ENCODE peak calls at places on chromosomes 2 and 18, in four cellular contexts. I, J, Z and W are unnamed samples.

GRCh38 chr2:234674781-234675201 is 177.9 kb upstream of the ARL4C start:
- DNase-seq in Z (peak; percentile 30), I (no peak), J (peak; percentile 40), W (peak; percentile 14)

GRCh38 chr2:72755647-72756423 is 70.0 kb downstream of the EXOC6B start:
- DNase-seq in I (no peak), J (peak; percentile 30), Z (no peak), W (no peak)

GRCh38 chr2:181955010-181955409 is 30.6 kb upstream of the PPP1R1C start:
- DNase-seq in Z (no peak), I (peak; percentile 86), J (no peak), W (no peak)

GRCh38 chr2:47905454-47906260 is 641 bp downstream of the FBXO11 start:
- DNase-seq in J (peak; percentile 84), I (no peak), Z (peak; percentile 89), W (no peak)

GRCh38 chr2:157627594-157628281 is 926 bp downstream of the ACVR1C start:
- DNase-seq in I (no peak), J (no peak), Z (no peak), W (no peak)

GRCh38 chr2:139814458-139814857 is 1034.3 kb upstream of the NXPH2 start:
- DNase-seq in J (no peak), Z (no peak), I (no peak), W (no peak)

GRCh38 chr2:67839668-67840067 is 223.1 kb downstream of the C1D start:
- DNase-seq in I (no peak), J (no peak), Z (no peak), W (peak; percentile 60)

GRCh38 chr2:200306969-200307811 is 697 bp downstream of the SPATS2L start:
- DNase-seq in J (peak; percentile 63), I (no peak), Z (peak; percentile 84), W (no peak)

GRCh38 chr2:74325815-74326214 is 17.4 kb downstream of the SLC4A5 start:
- DNase-seq in J (no peak), Z (no peak), I (no peak), W (no peak)

GRCh38 chr2:149597050-149598013 is 9.8 kb upstream of the MMADHC start:
- DNase-seq in Z (peak; percentile 85), J (peak; percentile 85), I (peak; percentile 54), W (no peak)

GRCh38 chr2:156333274-156333950 is 891 bp upstream of the NR4A2 start:
- DNase-seq in J (no peak), Z (no peak), I (no peak), W (no peak)

GRCh38 chr18:27298215-27298804 is 113.2 kb upstream of the CHST9 start:
- DNase-seq in Z (no peak), I (no peak), J (peak; percentile 23), W (no peak)
- TF ChIP-seq CTCF in Z (peak; percentile 76), I (no peak), J (peak; percentile 59), W (peak; percentile 3)

GRCh38 chr2:166417669-166418068 is 41.9 kb upstream of the SCN9A start:
- DNase-seq in J (peak; percentile 14), Z (no peak), I (peak; percentile 39), W (no peak)
- TF ChIP-seq CTCF in J (peak; percentile 32), Z (peak; percentile 30), I (no peak), W (no peak)

GRCh38 chr2:152419944-152420813 is 85.2 kb downstream of the FMNL2 start:
- DNase-seq in I (no peak), Z (no peak), J (no peak), W (no peak)

GRCh38 chr2:152418688-152419087 is 83.7 kb downstream of the FMNL2 start:
- DNase-seq in I (no peak), Z (no peak), J (no peak), W (peak; percentile 24)

GRCh38 chr2:152420923-152421322 is 85.9 kb downstream of the FMNL2 start:
- DNase-seq in J (no peak), I (no peak), Z (no peak), W (no peak)

GRCh38 chr2:152423684-152424083 is 88.7 kb downstream of the FMNL2 start:
- DNase-seq in I (no peak), J (no peak), Z (no peak), W (no peak)

DNA sequence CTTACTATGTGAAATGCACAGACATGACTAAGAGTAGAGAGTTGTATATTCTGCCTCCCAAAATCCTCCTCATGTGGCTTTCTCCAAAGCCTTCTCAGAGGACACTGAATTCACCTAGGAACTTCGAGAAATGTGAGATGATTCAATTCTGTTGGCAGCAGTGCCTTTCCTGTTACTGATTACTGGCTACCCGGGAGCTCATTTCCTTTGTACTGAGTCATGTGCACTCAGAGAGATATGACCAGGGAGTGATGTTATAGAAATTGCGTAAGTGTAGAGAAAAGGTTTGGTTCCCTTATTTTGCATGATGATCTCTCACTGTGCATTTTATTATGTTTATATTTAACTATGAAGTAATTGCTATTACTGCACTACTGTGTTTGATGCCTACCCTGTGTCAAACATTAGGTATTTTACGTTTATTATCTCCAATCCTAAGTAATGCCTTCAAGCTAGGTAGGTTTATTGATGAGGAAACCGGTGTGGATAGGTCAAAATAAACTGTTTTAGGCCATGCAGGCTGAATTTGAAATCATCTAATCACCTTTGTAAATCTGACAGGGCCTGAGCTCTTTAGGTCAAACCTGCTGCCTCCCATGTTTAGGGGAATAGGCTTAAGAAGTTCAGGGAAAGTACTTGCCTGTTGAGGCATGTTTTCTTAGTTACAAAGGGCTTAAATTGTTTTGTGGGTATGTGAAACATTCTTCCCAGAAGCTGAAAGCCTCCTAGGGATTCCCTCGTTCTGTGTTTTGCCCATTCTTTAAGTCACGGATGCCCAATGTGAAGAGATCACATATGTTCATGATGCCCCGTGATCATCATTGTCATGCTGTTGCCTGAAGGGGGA is 86.8 kb downstream of the FMNL2 start:
- DNase-seq in J (peak; percentile 82), I (peak; percentile 75), Z (no peak), W (no peak)
- TF ChIP-seq CTCF in J (no peak), I (no peak), Z (no peak), W (no peak)

GRCh38 chr2:236112466-236112865 is 55.7 kb downstream of the GBX2 start:
- DNase-seq in I (no peak), J (no peak), Z (no peak), W (no peak)
- TF ChIP-seq CTCF in I (no peak), J (no peak), Z (no peak), W (no peak)